ENCODE peak calls at places on chromosomes 4 and X, in six cellular contexts. One of them, this sample, is unnamed.

GRCh38 chr4:10197952-10198351 is 81.4 kb upstream of the WDR1 start:
- DNase-seq in upper lobe of right lung: no peak
- DNase-seq in testis: no peak
- DNase-seq in A549: no peak
- DNase-seq in GM23338: no peak
- DNase-seq in bronchial epithelial cell: no peak
- DNase-seq in this sample: no peak

GRCh38 chrX:140190441-140191108 is 225.3 kb upstream of the CXorf66 start:
- DNase-seq in testis: no peak
- DNase-seq in GM23338: no peak
- DNase-seq in bronchial epithelial cell: no peak
- DNase-seq in upper lobe of right lung: no peak
- DNase-seq in A549: no peak
- DNase-seq in this sample: no peak

GRCh38 chrX:39499996-39500395 is 597.8 kb downstream of the BCOR start:
- DNase-seq in GM23338: no peak
- DNase-seq in upper lobe of right lung: no peak
- DNase-seq in testis: no peak
- DNase-seq in A549: no peak
- DNase-seq in bronchial epithelial cell: peak
- DNase-seq in this sample: no peak

GRCh38 chr4:124262211-124263179 is 450.0 kb downstream of the ANKRD50 start:
- DNase-seq in testis: peak
- DNase-seq in bronchial epithelial cell: peak
- DNase-seq in upper lobe of right lung: no peak
- DNase-seq in GM23338: peak
- DNase-seq in A549: peak
- DNase-seq in this sample: peak

GRCh38 chr4:71221510-71222466 is 117.0 kb upstream of the SLC4A4 start:
- DNase-seq in GM23338: no peak
- DNase-seq in bronchial epithelial cell: peak
- DNase-seq in A549: no peak
- DNase-seq in upper lobe of right lung: no peak
- DNase-seq in testis: no peak
- DNase-seq in this sample: no peak

GRCh38 chr4:1008840-1009646 is 2.4 kb upstream of the FGFRL1 start:
- DNase-seq in upper lobe of right lung: peak
- DNase-seq in A549: no peak
- DNase-seq in testis: no peak
- DNase-seq in bronchial epithelial cell: no peak
- DNase-seq in GM23338: peak
- DNase-seq in this sample: no peak

GRCh38 chr4:89226665-89227572 is 80.7 kb downstream of the GPRIN3 start:
- DNase-seq in testis: peak
- DNase-seq in GM23338: peak
- DNase-seq in A549: peak
- DNase-seq in bronchial epithelial cell: peak
- DNase-seq in upper lobe of right lung: no peak
- DNase-seq in this sample: peak

GRCh38 chr4:15754323-15754722 is 23.8 kb upstream of the CD38 start:
- DNase-seq in bronchial epithelial cell: peak
- DNase-seq in upper lobe of right lung: no peak
- DNase-seq in GM23338: no peak
- DNase-seq in A549: no peak
- DNase-seq in testis: no peak
- DNase-seq in this sample: peak

GRCh38 chr4:52638717-52639116 is 20.4 kb downstream of the USP46 start:
- DNase-seq in testis: no peak
- DNase-seq in A549: no peak
- DNase-seq in GM23338: no peak
- DNase-seq in bronchial epithelial cell: no peak
- DNase-seq in upper lobe of right lung: no peak
- DNase-seq in this sample: no peak

GRCh38 chr4:165383757-165384156 is 4.9 kb downstream of the CPE start:
- DNase-seq in A549: no peak
- DNase-seq in testis: no peak
- DNase-seq in bronchial epithelial cell: peak
- DNase-seq in GM23338: no peak
- DNase-seq in upper lobe of right lung: no peak
- DNase-seq in this sample: no peak

GRCh38 chrX:72477787-72478186 is 94.9 kb downstream of the HDAC8 start:
- DNase-seq in upper lobe of right lung: no peak
- DNase-seq in bronchial epithelial cell: no peak
- DNase-seq in testis: no peak
- DNase-seq in GM23338: no peak
- DNase-seq in A549: no peak
- DNase-seq in this sample: peak

GRCh38 chr4:112410364-112410763 is 105.6 kb downstream of the NEUROG2 start:
- DNase-seq in upper lobe of right lung: no peak
- DNase-seq in testis: no peak
- DNase-seq in GM23338: no peak
- DNase-seq in A549: no peak
- DNase-seq in bronchial epithelial cell: peak
- DNase-seq in this sample: no peak

GRCh38 chr4:175306436-175306835 is 388.3 kb downstream of the ADAM29 start:
- DNase-seq in GM23338: no peak
- DNase-seq in A549: no peak
- DNase-seq in bronchial epithelial cell: no peak
- DNase-seq in testis: no peak
- DNase-seq in upper lobe of right lung: no peak
- DNase-seq in this sample: no peak

GRCh38 chr4:56619160-56619559 is 61.9 kb downstream of the HOPX start:
- DNase-seq in GM23338: peak
- DNase-seq in testis: no peak
- DNase-seq in A549: no peak
- DNase-seq in upper lobe of right lung: no peak
- DNase-seq in bronchial epithelial cell: peak
- DNase-seq in this sample: peak

GRCh38 chr4:116070283-116070682 is 956.9 kb upstream of the NDST4 start:
- DNase-seq in GM23338: no peak
- DNase-seq in upper lobe of right lung: no peak
- DNase-seq in A549: no peak
- DNase-seq in bronchial epithelial cell: peak
- DNase-seq in testis: no peak
- DNase-seq in this sample: no peak

GRCh38 chr4:114277690-114278089 is 298.2 kb upstream of the ARSJ start:
- DNase-seq in A549: no peak
- DNase-seq in bronchial epithelial cell: peak
- DNase-seq in upper lobe of right lung: no peak
- DNase-seq in testis: no peak
- DNase-seq in GM23338: no peak
- DNase-seq in this sample: no peak

GRCh38 chr4:4456351-4456750 is 69.4 kb downstream of the NSG1 start:
- DNase-seq in GM23338: no peak
- DNase-seq in bronchial epithelial cell: peak
- DNase-seq in testis: no peak
- DNase-seq in upper lobe of right lung: no peak
- DNase-seq in A549: no peak
- DNase-seq in this sample: no peak

GRCh38 chrX:122739770-122740169 is 444.3 kb upstream of the GRIA3 start:
- DNase-seq in bronchial epithelial cell: peak
- DNase-seq in A549: no peak
- DNase-seq in GM23338: peak
- DNase-seq in upper lobe of right lung: no peak
- DNase-seq in testis: no peak
- DNase-seq in this sample: no peak
- TF ChIP-seq CTCF in bronchial epithelial cell: peak
- TF ChIP-seq CTCF in A549: no peak
- TF ChIP-seq CTCF in GM23338: no peak
- TF ChIP-seq CTCF in upper lobe of right lung: no peak
- TF ChIP-seq CTCF in testis: no peak
- TF ChIP-seq CTCF in this sample: peak

DNA sequence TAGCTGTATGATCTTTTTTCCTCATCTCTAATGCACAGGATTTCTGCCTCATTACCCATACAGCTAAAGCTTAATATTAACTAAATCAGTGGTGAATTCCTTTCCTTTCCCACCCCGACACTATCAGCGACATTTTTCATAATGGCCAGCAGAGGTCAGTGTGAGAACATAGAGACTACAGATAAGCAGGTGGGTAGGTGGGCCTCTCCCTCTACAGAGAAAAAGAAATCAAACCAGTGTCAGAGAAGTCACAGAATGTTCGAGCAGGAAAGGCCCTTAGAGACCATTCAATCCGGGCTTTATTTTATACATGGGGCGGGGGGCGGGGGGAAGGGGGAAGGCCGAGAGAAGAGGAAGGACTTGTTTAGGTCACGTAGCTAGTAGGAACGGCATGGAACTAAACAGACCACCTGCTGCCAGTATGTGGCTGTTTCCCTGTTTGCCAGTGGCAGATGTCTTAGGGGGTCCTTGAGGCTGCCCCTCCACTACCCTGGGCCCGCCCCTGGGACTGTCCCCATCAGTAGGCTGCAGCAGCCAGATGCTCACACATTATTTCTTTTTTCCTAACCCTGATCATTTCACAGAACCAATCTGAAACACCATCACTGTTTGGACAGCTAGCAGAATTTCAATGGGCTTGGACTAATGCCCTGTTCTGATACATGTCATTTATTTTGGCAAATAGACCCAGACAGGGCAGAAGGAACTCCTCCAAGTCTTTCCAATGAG is 133.3 kb downstream of the ATG4A start:
- DNase-seq in upper lobe of right lung: no peak
- DNase-seq in testis: peak
- DNase-seq in GM23338: peak
- DNase-seq in A549: peak
- DNase-seq in bronchial epithelial cell: peak
- DNase-seq in this sample: peak
- TF ChIP-seq CTCF in upper lobe of right lung: peak
- TF ChIP-seq CTCF in testis: peak
- TF ChIP-seq CTCF in GM23338: peak
- TF ChIP-seq CTCF in A549: peak
- TF ChIP-seq CTCF in bronchial epithelial cell: peak
- TF ChIP-seq CTCF in this sample: peak

GRCh38 chrX:48578661-48579128 is 4.4 kb downstream of the RBM3 start:
- DNase-seq in A549: no peak
- DNase-seq in testis: no peak
- DNase-seq in bronchial epithelial cell: no peak
- DNase-seq in upper lobe of right lung: no peak
- DNase-seq in GM23338: no peak
- DNase-seq in this sample: no peak

GRCh38 chrX:48576108-48576507 is 1.8 kb downstream of the RBM3 start:
- DNase-seq in bronchial epithelial cell: no peak
- DNase-seq in A549: no peak
- DNase-seq in upper lobe of right lung: no peak
- DNase-seq in testis: no peak
- DNase-seq in GM23338: no peak
- DNase-seq in this sample: no peak

GRCh38 chrX:48575642-48576041 is 1.4 kb downstream of the RBM3 start:
- DNase-seq in bronchial epithelial cell: no peak
- DNase-seq in A549: no peak
- DNase-seq in testis: no peak
- DNase-seq in GM23338: no peak
- DNase-seq in upper lobe of right lung: no peak
- DNase-seq in this sample: no peak

GRCh38 chrX:48573690-48574269 is 504 bp upstream of the RBM3 start:
- DNase-seq in GM23338: no peak
- DNase-seq in A549: peak
- DNase-seq in testis: peak
- DNase-seq in upper lobe of right lung: no peak
- DNase-seq in bronchial epithelial cell: no peak
- DNase-seq in this sample: no peak

DNA sequence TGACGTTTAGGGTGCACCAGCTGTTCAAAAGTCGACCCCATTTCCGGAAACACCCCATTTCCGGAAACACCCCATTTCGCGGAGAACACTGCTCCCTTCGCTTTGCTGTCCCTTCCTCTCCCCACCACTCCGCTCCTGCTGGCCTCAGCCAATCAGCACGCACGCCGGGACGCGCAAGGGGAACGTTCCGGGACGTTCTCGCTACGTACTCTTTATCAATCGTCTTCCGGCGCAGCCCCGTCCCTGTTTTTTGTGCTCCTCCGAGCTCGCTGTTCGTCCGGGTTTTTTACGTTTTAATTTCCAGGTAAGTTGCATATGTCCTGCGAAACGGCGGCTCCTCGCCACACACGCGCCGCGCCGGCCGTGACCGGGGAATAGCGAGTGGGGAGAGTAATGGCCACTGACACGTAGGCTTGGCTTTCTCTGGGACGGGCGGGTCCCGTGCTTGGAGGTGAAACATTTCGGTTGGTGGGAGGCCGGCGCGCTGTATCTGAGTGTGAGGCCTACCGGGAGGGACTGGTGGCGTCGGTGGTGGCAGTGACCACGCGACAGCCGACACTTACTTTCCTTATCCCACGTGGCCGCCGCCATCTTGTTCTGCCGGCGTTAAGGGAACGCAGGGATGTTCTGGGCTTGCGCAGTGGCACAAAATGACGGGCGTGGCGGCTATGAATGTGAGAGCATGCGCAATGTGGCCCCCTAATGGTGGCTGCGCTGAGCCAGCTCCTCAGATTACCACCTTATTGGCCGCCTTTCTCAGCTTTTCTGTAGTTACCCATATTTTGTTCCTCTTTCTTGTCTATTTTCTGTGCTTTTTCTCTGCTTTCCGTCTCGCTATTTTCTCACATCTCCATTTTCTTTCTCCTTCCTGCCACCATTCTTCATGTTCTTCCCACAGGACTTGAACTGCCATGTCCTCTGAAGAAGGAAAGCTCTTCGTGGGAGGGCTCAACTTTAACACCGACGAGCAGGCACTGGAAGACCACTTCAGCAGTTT is at the start of gene RBM3:
- DNase-seq in bronchial epithelial cell: peak
- DNase-seq in testis: peak
- DNase-seq in upper lobe of right lung: peak
- DNase-seq in A549: peak
- DNase-seq in GM23338: peak
- DNase-seq in this sample: peak
- TF ChIP-seq CTCF in bronchial epithelial cell: peak
- TF ChIP-seq CTCF in testis: peak
- TF ChIP-seq CTCF in upper lobe of right lung: peak
- TF ChIP-seq CTCF in A549: peak
- TF ChIP-seq CTCF in GM23338: peak
- TF ChIP-seq CTCF in this sample: peak

GRCh38 chr4:84166486-84166885 is 332.6 kb downstream of the NKX6-1 start:
- DNase-seq in GM23338: no peak
- DNase-seq in A549: no peak
- DNase-seq in testis: no peak
- DNase-seq in bronchial epithelial cell: no peak
- DNase-seq in upper lobe of right lung: no peak
- DNase-seq in this sample: no peak

GRCh38 chr4:84167579-84167978 is 331.5 kb downstream of the NKX6-1 start:
- DNase-seq in GM23338: peak
- DNase-seq in testis: no peak
- DNase-seq in bronchial epithelial cell: no peak
- DNase-seq in A549: no peak
- DNase-seq in upper lobe of right lung: no peak
- DNase-seq in this sample: no peak

GRCh38 chr4:84171871-84172270 is 327.2 kb downstream of the NKX6-1 start:
- DNase-seq in upper lobe of right lung: no peak
- DNase-seq in testis: no peak
- DNase-seq in GM23338: no peak
- DNase-seq in A549: no peak
- DNase-seq in bronchial epithelial cell: peak
- DNase-seq in this sample: no peak

DNA sequence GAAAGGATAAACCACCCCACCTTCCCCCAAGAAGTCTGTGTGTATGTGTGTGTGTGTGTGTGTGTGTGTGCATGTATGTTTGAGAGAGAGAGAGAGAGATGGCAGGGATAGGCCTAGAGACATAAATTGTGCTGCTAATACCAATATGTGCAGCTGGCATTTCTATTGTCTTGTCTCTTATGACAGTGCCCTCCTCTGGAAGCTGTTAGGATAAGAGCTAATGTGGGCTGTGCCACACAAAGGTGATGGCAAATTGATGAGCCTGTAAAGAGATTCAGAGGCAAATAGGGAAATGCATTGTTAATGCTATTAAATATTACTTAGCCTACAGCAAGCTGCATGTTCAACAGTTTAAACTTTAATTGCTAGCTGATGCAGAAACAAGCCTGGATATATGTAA is 332.0 kb downstream of the NKX6-1 start:
- DNase-seq in GM23338: no peak
- DNase-seq in upper lobe of right lung: no peak
- DNase-seq in bronchial epithelial cell: no peak
- DNase-seq in testis: no peak
- DNase-seq in A549: no peak
- DNase-seq in this sample: no peak
- TF ChIP-seq CTCF in GM23338: no peak
- TF ChIP-seq CTCF in upper lobe of right lung: no peak
- TF ChIP-seq CTCF in bronchial epithelial cell: no peak
- TF ChIP-seq CTCF in testis: no peak
- TF ChIP-seq CTCF in A549: no peak
- TF ChIP-seq CTCF in this sample: no peak